ENCODE peak calls at places on chromosomes 7 and 10, in six cellular contexts. G is AG04450, D is H1, H is mammary epithelial cell, L is fibroblast of lung, U is right cardiac atrium. S is an unnamed sample.

GRCh38 chr7:115940462-115941060 is 90.0 kb downstream of the TFEC start:
- DNase-seq in U (no peak), L (no peak), H (no peak), G (no peak), D (no peak), S (no peak)

GRCh38 chr10:13238271-13239077 is 4.3 kb upstream of the UCMA start:
- DNase-seq in D (no peak), G (no peak), U (no peak), L (no peak), H (no peak), S (no peak)

GRCh38 chr10:84846646-84847045 is 518.3 kb downstream of the CCSER2 start:
- DNase-seq in D (no peak), L (no peak), U (no peak), H (no peak), G (no peak), S (no peak)

GRCh38 chr7:43430412-43430811 is 152.5 kb upstream of the STK17A start:
- DNase-seq in H (no peak), D (no peak), G (no peak), L (peak; percentile 28), U (no peak), S (no peak)

GRCh38 chr10:30786131-30786530 is 156.6 kb upstream of the LYZL2 start:
- DNase-seq in H (peak; percentile 35), G (no peak), L (no peak), U (no peak), D (no peak), S (no peak)

GRCh38 chr10:19651549-19651948 is 164.7 kb upstream of the PLXDC2 start:
- DNase-seq in H (peak; percentile 81), D (no peak), G (peak; percentile 87), U (no peak), L (peak; percentile 96), S (no peak)

GRCh38 chr7:116436305-116436826 is 63.2 kb upstream of the CAV2 start:
- DNase-seq in L (no peak), U (no peak), G (no peak), D (no peak), H (no peak), S (no peak)

GRCh38 chr7:6256709-6257535 is 15.5 kb downstream of the CYTH3 start:
- DNase-seq in D (peak; percentile 35), U (peak; percentile 84), H (peak; percentile 39), G (no peak), L (peak; percentile 47), S (no peak)

GRCh38 chr10:104333037-104333727 is 5.1 kb downstream of the ITPRIP start:
- DNase-seq in U (no peak), L (peak; percentile 27), G (no peak), D (no peak), H (no peak), S (no peak)

GRCh38 chr10:101040851-101041250 is 9.8 kb downstream of the SFXN3 start:
- DNase-seq in U (no peak), D (no peak), L (no peak), G (no peak), H (no peak), S (no peak)

GRCh38 chr7:1998146-1998545 is 234.6 kb downstream of the MAD1L1 start:
- DNase-seq in D (no peak), H (no peak), U (peak; percentile 30), L (no peak), G (no peak), S (no peak)

GRCh38 chr7:29642494-29643155 is 79.0 kb downstream of the PRR15 start:
- DNase-seq in H (no peak), L (peak; percentile 25), U (no peak), D (no peak), G (no peak), S (no peak)

GRCh38 chr7:5139998-5140397 is 50.0 kb upstream of the WIPI2 start:
- DNase-seq in D (peak; percentile 69), H (no peak), L (peak; percentile 11), G (no peak), U (no peak), S (no peak)

GRCh38 chr7:90384433-90384832 is 18.8 kb upstream of the CLDN12 start:
- DNase-seq in D (no peak), G (no peak), U (no peak), L (no peak), H (peak; percentile 31), S (no peak)

GRCh38 chr10:79345241-79346011 is 1.8 kb upstream of the PPIF start:
- DNase-seq in L (no peak), U (no peak), G (no peak), D (no peak), H (no peak), S (no peak)

GRCh38 chr10:72690071-72690755 is 1.7 kb upstream of the MCU start:
- DNase-seq in U (no peak), L (no peak), H (no peak), D (no peak), G (no peak), S (no peak)

GRCh38 chr7:127946081-127946480 is 85.2 kb downstream of the LRRC4 start:
- DNase-seq in U (no peak), G (no peak), D (no peak), H (no peak), L (no peak), S (no peak)

GRCh38 chr7:77765906-77766800 is 32.1 kb downstream of the TMEM60 start:
- DNase-seq in L (peak; percentile 26), H (no peak), U (no peak), D (no peak), G (peak; percentile 15), S (no peak)

GRCh38 chr10:50512214-50512595 is 111.6 kb downstream of the SGMS1 start:
- DNase-seq in H (no peak), D (no peak), G (no peak), U (no peak), L (peak; percentile 51), S (no peak)

GRCh38 chr7:151844080-151844827 is 32.7 kb downstream of the PRKAG2 start:
- DNase-seq in H (no peak), L (peak; percentile 80), U (no peak), D (no peak), G (peak; percentile 6), S (no peak)

GRCh38 chr10:69345890-69346474 is 67.7 kb downstream of the HK1 start:
- DNase-seq in H (no peak), G (no peak), U (no peak), D (no peak), L (no peak), S (no peak)

GRCh38 chr7:30249986-30250774 is 34.2 kb upstream of the ZNRF2 start:
- DNase-seq in U (no peak), D (no peak), H (no peak), L (no peak), G (no peak), S (no peak)

GRCh38 chr10:27771231-27771630 is 25.6 kb upstream of the MKX start:
- DNase-seq in L (no peak), G (no peak), D (no peak), U (no peak), H (no peak), S (no peak)

GRCh38 chr10:48287417-48288391 is 13.2 kb upstream of the FRMPD2 start:
- DNase-seq in U (peak; percentile 76), D (no peak), G (no peak), H (peak; percentile 45), L (no peak), S (no peak)

GRCh38 chr10:119896061-119896655 is 3.6 kb downstream of the SEC23IP start:
- DNase-seq in L (peak; percentile 88), G (peak; percentile 78), D (no peak), H (peak; percentile 80), U (no peak), S (no peak)

DNA sequence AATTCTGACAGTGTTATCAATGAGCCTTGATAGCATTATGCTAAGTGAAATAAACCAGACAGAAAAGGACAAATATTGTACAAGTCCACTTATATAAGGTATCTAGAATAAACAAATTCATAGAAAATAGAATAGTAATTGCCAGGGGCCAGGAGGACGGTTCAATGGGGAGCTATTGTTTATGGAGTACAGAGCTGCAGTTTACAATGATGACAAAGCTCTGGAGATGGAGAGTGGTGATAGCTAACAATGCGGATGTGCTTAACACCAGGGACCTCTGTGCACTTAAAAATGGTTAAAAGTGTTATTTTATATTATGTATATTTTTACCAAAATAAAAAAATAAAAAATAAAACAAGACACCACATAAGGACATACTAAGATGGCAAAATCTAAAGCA is 46.1 kb upstream of the ZNF33B start:
- DNase-seq in D (no peak), L (no peak), H (no peak), U (no peak), G (no peak), S (no peak)
- H3K9me3 ChIP-seq in D (peaks cover 48% of the 10 kb centered on the region), L (no peaks in the 10 kb centered on the region), H (no peaks in the 10 kb centered on the region), U (no peaks in the 10 kb centered on the region), G (no peaks in the 10 kb centered on the region), S (no peaks in the 10 kb centered on the region)

GRCh38 chr10:58555930-58556311 is 43.2 kb downstream of the BICC1 start:
- DNase-seq in L (no peak), H (no peak), D (no peak), U (no peak), G (no peak), S (no peak)

GRCh38 chr10:58555170-58555929 is 42.7 kb downstream of the BICC1 start:
- DNase-seq in D (no peak), U (no peak), G (no peak), H (no peak), L (no peak), S (no peak)

GRCh38 chr10:58556516-58556915 is 43.8 kb downstream of the BICC1 start:
- DNase-seq in H (no peak), D (no peak), L (no peak), U (no peak), G (no peak), S (no peak)

GRCh38 chr10:58557714-58558113 is 45.0 kb downstream of the BICC1 start:
- DNase-seq in G (no peak), H (no peak), U (no peak), D (no peak), L (no peak), S (no peak)

GRCh38 chr10:58560068-58560467 is 47.4 kb downstream of the BICC1 start:
- DNase-seq in U (no peak), H (no peak), G (no peak), L (no peak), D (no peak), S (no peak)
- H3K9me3 ChIP-seq in U (no peaks in the 10 kb centered on the region), H (peaks cover 2% of the 10 kb centered on the region), G (peaks cover 11% of the 10 kb centered on the region), L (no peaks in the 10 kb centered on the region), D (no peaks in the 10 kb centered on the region), S (no peaks in the 10 kb centered on the region)

GRCh38 chr7:157555308-157555707 is 218.5 kb downstream of the DNAJB6 start:
- DNase-seq in H (no peak), D (no peak), G (no peak), U (peak; percentile 37), L (peak; percentile 6), S (no peak)
- H3K9me3 ChIP-seq in H (peaks cover 39% of the 10 kb centered on the region), D (no peaks in the 10 kb centered on the region), G (peaks cover 89% of the 10 kb centered on the region), U (no peaks in the 10 kb centered on the region), L (peaks cover 2% of the 10 kb centered on the region), S (no peaks in the 10 kb centered on the region)

GRCh38 chr10:37234692-37235091 is 109.3 kb downstream of the ANKRD30A start:
- DNase-seq in G (no peak), U (no peak), D (no peak), H (no peak), L (no peak), S (no peak)

GRCh38 chr10:37236093-37236492 is 110.7 kb downstream of the ANKRD30A start:
- DNase-seq in D (no peak), U (no peak), G (no peak), H (no peak), L (no peak), S (no peak)

DNA sequence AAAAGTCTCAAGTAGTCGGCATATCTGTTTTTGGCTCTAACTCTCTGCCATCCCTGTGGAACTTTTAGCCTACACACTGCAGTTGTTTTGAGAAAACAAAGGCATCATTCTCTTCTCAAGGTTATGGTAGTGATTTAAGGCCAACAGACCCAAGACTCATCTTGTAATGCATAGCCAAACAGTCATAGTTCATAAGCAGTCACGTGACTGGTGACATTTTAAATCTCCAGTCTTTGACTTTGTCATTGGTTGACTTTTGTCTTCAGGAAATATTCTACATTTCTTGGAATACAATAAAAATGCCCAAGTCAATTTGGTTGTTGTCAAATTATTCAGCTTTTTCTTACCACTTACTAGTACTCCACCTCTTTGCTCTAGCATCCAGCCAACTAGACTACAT is 114.8 kb downstream of the ANKRD30A start:
- DNase-seq in G (no peak), L (no peak), H (no peak), D (no peak), U (no peak), S (no peak)
- H3K9me3 ChIP-seq in G (peaks cover 5% of the 10 kb centered on the region), L (no peaks in the 10 kb centered on the region), H (peaks cover 9% of the 10 kb centered on the region), D (peaks cover 45% of the 10 kb centered on the region), U (no peaks in the 10 kb centered on the region), S (no peaks in the 10 kb centered on the region)

S was measured in T-helper 17 cell.